ENCODE peak calls at places on chromosome 7, in eight cellular contexts. F is nucleus accumbens, U is naive B cell, M is NCI-H1092, C is anterior cingulate cortex, Q is NAMALWA, O is fibroblast of lung, N is transverse colon. W is an unnamed sample.

GRCh38 chr7:127629268-127629854 is 11.4 kb upstream of the PAX4 start:
- DNase-seq in F (no peak), U (peak), M (peak), C (no peak), Q (peak), O (no peak), N (peak), W (no peak)

GRCh38 chr7:52747817-52748216 is 287.6 kb upstream of the POM121L12 start:
- DNase-seq in F (no peak), U (no peak), M (no peak), C (no peak), Q (no peak), O (no peak), N (no peak), W (no peak)

GRCh38 chr7:71846160-71846559 is 566.0 kb downstream of the CALN1 start:
- DNase-seq in F (no peak), U (no peak), M (no peak), C (no peak), Q (no peak), O (no peak), N (no peak), W (no peak)

GRCh38 chr7:111212857-111213523 is 122.1 kb downstream of the LRRN3 start:
- DNase-seq in F (no peak), U (no peak), M (no peak), C (no peak), Q (no peak), O (no peak), N (no peak), W (no peak)

GRCh38 chr7:22452142-22452763 is 47.7 kb downstream of the STEAP1B start:
- DNase-seq in F (peak), U (peak), M (no peak), C (peak), Q (peak), O (peak), N (peak), W (peak)

GRCh38 chr7:131945948-131946525 is 389.6 kb upstream of the PODXL start:
- DNase-seq in F (no peak), U (no peak), M (no peak), C (no peak), Q (no peak), O (no peak), N (peak), W (no peak)

GRCh38 chr7:99275496-99275895 is 2.9 kb downstream of the MYH16 start:
- DNase-seq in F (no peak), U (no peak), M (no peak), C (no peak), Q (no peak), O (no peak), N (no peak), W (no peak)

GRCh38 chr7:142372727-142373126 is 114.9 kb upstream of the PRSS58 start:
- DNase-seq in F (no peak), U (no peak), M (no peak), C (no peak), Q (no peak), O (no peak), N (no peak), W (no peak)

GRCh38 chr7:32587431-32587948 is 92.2 kb downstream of the AVL9 start:
- DNase-seq in F (no peak), U (no peak), M (no peak), C (no peak), Q (no peak), O (peak), N (no peak), W (peak)

GRCh38 chr7:74501298-74501697 is 47.6 kb downstream of the GTF2IRD1 start:
- DNase-seq in F (no peak), U (no peak), M (peak), C (peak), Q (no peak), O (no peak), N (peak), W (no peak)

GRCh38 chr7:141954334-141954733 is 7.6 kb upstream of the CLEC5A start:
- DNase-seq in F (no peak), U (no peak), M (no peak), C (no peak), Q (no peak), O (no peak), N (no peak), W (no peak)

GRCh38 chr7:68963547-68963946 is 634.7 kb upstream of the AUTS2 start:
- DNase-seq in F (no peak), U (no peak), M (no peak), C (no peak), Q (no peak), O (no peak), N (no peak), W (no peak)

GRCh38 chr7:79359827-79360226 is 93.6 kb downstream of the MAGI2 start:
- DNase-seq in F (no peak), U (no peak), M (no peak), C (no peak), Q (no peak), O (no peak), N (no peak), W (no peak)

GRCh38 chr7:637826-638225 is 88.7 kb upstream of the DNAAF5 start:
- DNase-seq in F (no peak), U (no peak), M (no peak), C (no peak), Q (no peak), O (no peak), N (no peak), W (no peak)